ENCODE peak calls at places on chromosomes 1 and 21, in seven cellular contexts. One of them, this sample, is unnamed.

GRCh38 chr1:87129606-87130005 is 199.1 kb upstream of the LMO4 start:
- DNase-seq in GM20000: no peak
- DNase-seq in uterus: peak
- DNase-seq in body of pancreas: no peak
- DNase-seq in AG04450: no peak
- DNase-seq in fibroblast of the aortic adventitia: no peak
- DNase-seq in progenitor cell of endocrine pancreas: no peak
- DNase-seq in this sample: no peak

GRCh38 chr1:8351693-8352470 is 34.0 kb downstream of the SLC45A1 start:
- DNase-seq in GM20000: no peak
- DNase-seq in uterus: peak
- DNase-seq in fibroblast of the aortic adventitia: no peak
- DNase-seq in AG04450: no peak
- DNase-seq in body of pancreas: no peak
- DNase-seq in progenitor cell of endocrine pancreas: peak
- DNase-seq in this sample: no peak

GRCh38 chr1:76074321-76075187 is at the start of gene ST6GALNAC3:
- DNase-seq in GM20000: peak
- DNase-seq in uterus: peak
- DNase-seq in fibroblast of the aortic adventitia: peak
- DNase-seq in progenitor cell of endocrine pancreas: peak
- DNase-seq in body of pancreas: peak
- DNase-seq in AG04450: peak
- DNase-seq in this sample: peak

GRCh38 chr1:12140016-12140415 is 26.8 kb upstream of the TNFRSF1B start:
- DNase-seq in fibroblast of the aortic adventitia: no peak
- DNase-seq in AG04450: no peak
- DNase-seq in progenitor cell of endocrine pancreas: no peak
- DNase-seq in GM20000: no peak
- DNase-seq in uterus: no peak
- DNase-seq in body of pancreas: no peak
- DNase-seq in this sample: no peak

GRCh38 chr1:29126198-29126597 is 2.5 kb upstream of the TMEM200B start:
- DNase-seq in fibroblast of the aortic adventitia: no peak
- DNase-seq in AG04450: no peak
- DNase-seq in GM20000: no peak
- DNase-seq in body of pancreas: no peak
- DNase-seq in uterus: no peak
- DNase-seq in progenitor cell of endocrine pancreas: no peak
- DNase-seq in this sample: no peak

GRCh38 chr1:70840260-70840953 is 207.2 kb downstream of the PTGER3 start:
- DNase-seq in GM20000: no peak
- DNase-seq in progenitor cell of endocrine pancreas: no peak
- DNase-seq in body of pancreas: no peak
- DNase-seq in fibroblast of the aortic adventitia: peak
- DNase-seq in uterus: no peak
- DNase-seq in AG04450: no peak
- DNase-seq in this sample: no peak

GRCh38 chr1:91120421-91120820 is 98.6 kb upstream of the ZNF644 start:
- DNase-seq in GM20000: no peak
- DNase-seq in progenitor cell of endocrine pancreas: no peak
- DNase-seq in AG04450: no peak
- DNase-seq in uterus: peak
- DNase-seq in fibroblast of the aortic adventitia: no peak
- DNase-seq in body of pancreas: no peak
- DNase-seq in this sample: no peak

GRCh38 chr21:8993943-8994639 is 1527.3 kb upstream of the TPTE start:
- DNase-seq in progenitor cell of endocrine pancreas: no peak
- DNase-seq in GM20000: no peak
- DNase-seq in body of pancreas: no peak
- DNase-seq in AG04450: no peak
- DNase-seq in fibroblast of the aortic adventitia: no peak
- DNase-seq in uterus: no peak
- DNase-seq in this sample: no peak

GRCh38 chr1:102879439-102879993 is 228.8 kb downstream of the COL11A1 start:
- DNase-seq in fibroblast of the aortic adventitia: peak
- DNase-seq in GM20000: no peak
- DNase-seq in progenitor cell of endocrine pancreas: no peak
- DNase-seq in body of pancreas: no peak
- DNase-seq in AG04450: no peak
- DNase-seq in uterus: no peak
- DNase-seq in this sample: no peak

GRCh38 chr1:44926311-44926781 is 60.0 kb downstream of the EIF2B3 start:
- DNase-seq in progenitor cell of endocrine pancreas: no peak
- DNase-seq in body of pancreas: no peak
- DNase-seq in AG04450: no peak
- DNase-seq in GM20000: no peak
- DNase-seq in fibroblast of the aortic adventitia: peak
- DNase-seq in uterus: no peak
- DNase-seq in this sample: no peak

GRCh38 chr1:107058245-107059032 is 2.0 kb downstream of the PRMT6 start:
- DNase-seq in fibroblast of the aortic adventitia: no peak
- DNase-seq in GM20000: peak
- DNase-seq in AG04450: no peak
- DNase-seq in progenitor cell of endocrine pancreas: no peak
- DNase-seq in body of pancreas: no peak
- DNase-seq in uterus: no peak
- DNase-seq in this sample: peak

GRCh38 chr1:179786815-179787736 is 44.0 kb downstream of the FAM163A start:
- DNase-seq in body of pancreas: no peak
- DNase-seq in GM20000: no peak
- DNase-seq in uterus: no peak
- DNase-seq in fibroblast of the aortic adventitia: no peak
- DNase-seq in progenitor cell of endocrine pancreas: no peak
- DNase-seq in AG04450: no peak
- DNase-seq in this sample: no peak

GRCh38 chr1:115432061-115432460 is 94.0 kb upstream of the NGF start:
- DNase-seq in fibroblast of the aortic adventitia: peak
- DNase-seq in progenitor cell of endocrine pancreas: no peak
- DNase-seq in body of pancreas: no peak
- DNase-seq in GM20000: no peak
- DNase-seq in AG04450: no peak
- DNase-seq in uterus: no peak
- DNase-seq in this sample: no peak

GRCh38 chr1:20102875-20103274 is 16.5 kb downstream of the PLA2G2D start:
- DNase-seq in GM20000: no peak
- DNase-seq in fibroblast of the aortic adventitia: peak
- DNase-seq in uterus: no peak
- DNase-seq in progenitor cell of endocrine pancreas: no peak
- DNase-seq in AG04450: peak
- DNase-seq in body of pancreas: no peak
- DNase-seq in this sample: no peak

GRCh38 chr1:233547726-233548125 is 66.2 kb upstream of the KCNK1 start:
- DNase-seq in body of pancreas: no peak
- DNase-seq in fibroblast of the aortic adventitia: no peak
- DNase-seq in progenitor cell of endocrine pancreas: no peak
- DNase-seq in AG04450: no peak
- DNase-seq in uterus: no peak
- DNase-seq in GM20000: no peak
- DNase-seq in this sample: no peak

GRCh38 chr1:59062743-59063142 is 234.2 kb upstream of the FGGY start:
- DNase-seq in AG04450: peak
- DNase-seq in GM20000: no peak
- DNase-seq in progenitor cell of endocrine pancreas: no peak
- DNase-seq in body of pancreas: no peak
- DNase-seq in fibroblast of the aortic adventitia: peak
- DNase-seq in uterus: peak
- DNase-seq in this sample: no peak

GRCh38 chr1:15916417-15916816 is 59.5 kb downstream of the ZBTB17 start:
- DNase-seq in GM20000: no peak
- DNase-seq in progenitor cell of endocrine pancreas: no peak
- DNase-seq in body of pancreas: no peak
- DNase-seq in AG04450: no peak
- DNase-seq in fibroblast of the aortic adventitia: no peak
- DNase-seq in uterus: no peak
- DNase-seq in this sample: no peak

GRCh38 chr1:183896466-183897026 is 91.6 kb downstream of the RGL1 start:
- DNase-seq in GM20000: no peak
- DNase-seq in fibroblast of the aortic adventitia: no peak
- DNase-seq in progenitor cell of endocrine pancreas: no peak
- DNase-seq in body of pancreas: no peak
- DNase-seq in uterus: no peak
- DNase-seq in AG04450: no peak
- DNase-seq in this sample: no peak

GRCh38 chr1:107549152-107549810 is 408.4 kb downstream of the NTNG1 start:
- DNase-seq in AG04450: no peak
- DNase-seq in GM20000: no peak
- DNase-seq in body of pancreas: no peak
- DNase-seq in progenitor cell of endocrine pancreas: no peak
- DNase-seq in uterus: no peak
- DNase-seq in fibroblast of the aortic adventitia: no peak
- DNase-seq in this sample: no peak

GRCh38 chr1:202856034-202856433 is 32.9 kb downstream of the RABIF start:
- DNase-seq in progenitor cell of endocrine pancreas: no peak
- DNase-seq in body of pancreas: no peak
- DNase-seq in GM20000: no peak
- DNase-seq in uterus: no peak
- DNase-seq in fibroblast of the aortic adventitia: no peak
- DNase-seq in AG04450: no peak
- DNase-seq in this sample: no peak

GRCh38 chr21:44714905-44715304 is 3.5 kb upstream of the TSPEAR start:
- DNase-seq in AG04450: no peak
- DNase-seq in uterus: no peak
- DNase-seq in body of pancreas: no peak
- DNase-seq in fibroblast of the aortic adventitia: no peak
- DNase-seq in GM20000: no peak
- DNase-seq in progenitor cell of endocrine pancreas: no peak
- DNase-seq in this sample: no peak

GRCh38 chr21:46062471-46063211 is 35.3 kb upstream of the COL6A2 start:
- DNase-seq in AG04450: no peak
- DNase-seq in fibroblast of the aortic adventitia: no peak
- DNase-seq in body of pancreas: no peak
- DNase-seq in progenitor cell of endocrine pancreas: peak
- DNase-seq in GM20000: no peak
- DNase-seq in uterus: no peak
- DNase-seq in this sample: no peak

GRCh38 chr1:98398092-98398491 is 263.4 kb upstream of the SNX7 start:
- DNase-seq in body of pancreas: no peak
- DNase-seq in fibroblast of the aortic adventitia: no peak
- DNase-seq in GM20000: no peak
- DNase-seq in uterus: no peak
- DNase-seq in AG04450: no peak
- DNase-seq in progenitor cell of endocrine pancreas: no peak
- DNase-seq in this sample: no peak

GRCh38 chr1:174995916-174996315 is 3.8 kb upstream of the CACYBP start:
- DNase-seq in AG04450: no peak
- DNase-seq in body of pancreas: no peak
- DNase-seq in uterus: no peak
- DNase-seq in fibroblast of the aortic adventitia: no peak
- DNase-seq in GM20000: no peak
- DNase-seq in progenitor cell of endocrine pancreas: no peak
- DNase-seq in this sample: no peak

GRCh38 chr1:110475358-110476027 is 24.5 kb downstream of the PROK1 start:
- DNase-seq in AG04450: no peak
- DNase-seq in fibroblast of the aortic adventitia: no peak
- DNase-seq in body of pancreas: no peak
- DNase-seq in uterus: no peak
- DNase-seq in GM20000: no peak
- DNase-seq in progenitor cell of endocrine pancreas: no peak
- DNase-seq in this sample: no peak

GRCh38 chr1:208510192-208510952 is 266.2 kb upstream of the PLXNA2 start:
- DNase-seq in AG04450: no peak
- DNase-seq in uterus: no peak
- DNase-seq in progenitor cell of endocrine pancreas: no peak
- DNase-seq in body of pancreas: no peak
- DNase-seq in GM20000: no peak
- DNase-seq in fibroblast of the aortic adventitia: no peak
- DNase-seq in this sample: no peak

DNA sequence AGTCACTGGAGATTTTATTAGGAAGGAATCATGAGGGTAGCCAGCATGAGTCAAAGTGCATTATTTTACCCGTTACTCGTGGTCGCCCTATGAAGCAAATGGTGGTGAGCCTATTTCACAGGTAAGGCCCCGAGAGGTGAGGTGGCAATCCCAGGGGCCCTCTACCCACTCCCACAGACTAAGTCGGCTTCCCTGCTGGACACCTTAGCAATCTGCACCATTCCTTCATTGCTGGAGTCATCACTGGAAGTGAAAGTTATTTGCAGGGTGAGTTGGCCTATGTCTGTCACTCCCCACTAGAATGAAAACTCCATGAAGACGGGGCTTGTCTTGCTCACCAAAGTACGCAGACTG is 52.7 kb downstream of the TOMM20 start:
- DNase-seq in body of pancreas: no peak
- DNase-seq in uterus: no peak
- DNase-seq in AG04450: no peak
- DNase-seq in progenitor cell of endocrine pancreas: no peak
- DNase-seq in fibroblast of the aortic adventitia: no peak
- DNase-seq in GM20000: no peak
- DNase-seq in this sample: no peak
- TF ChIP-seq CTCF in body of pancreas: peak
- TF ChIP-seq CTCF in uterus: no peak
- TF ChIP-seq CTCF in AG04450: no peak
- TF ChIP-seq CTCF in progenitor cell of endocrine pancreas: no peak
- TF ChIP-seq CTCF in fibroblast of the aortic adventitia: peak
- TF ChIP-seq CTCF in GM20000: no peak
- TF ChIP-seq CTCF in this sample: no peak

GRCh38 chr1:212452323-212453155 is 19.8 kb downstream of the NENF start:
- DNase-seq in uterus: peak
- DNase-seq in fibroblast of the aortic adventitia: peak
- DNase-seq in GM20000: no peak
- DNase-seq in body of pancreas: no peak
- DNase-seq in progenitor cell of endocrine pancreas: no peak
- DNase-seq in AG04450: no peak
- DNase-seq in this sample: no peak
- TF ChIP-seq CTCF in uterus: no peak
- TF ChIP-seq CTCF in fibroblast of the aortic adventitia: no peak
- TF ChIP-seq CTCF in GM20000: no peak
- TF ChIP-seq CTCF in body of pancreas: no peak
- TF ChIP-seq CTCF in progenitor cell of endocrine pancreas: no peak
- TF ChIP-seq CTCF in AG04450: no peak
- TF ChIP-seq CTCF in this sample: no peak

GRCh38 chr1:24929876-24930702 is at the start of gene RUNX3:
- DNase-seq in AG04450: no peak
- DNase-seq in GM20000: peak
- DNase-seq in fibroblast of the aortic adventitia: no peak
- DNase-seq in body of pancreas: no peak
- DNase-seq in uterus: no peak
- DNase-seq in progenitor cell of endocrine pancreas: no peak
- DNase-seq in this sample: peak
- TF ChIP-seq CTCF in AG04450: no peak
- TF ChIP-seq CTCF in GM20000: peak
- TF ChIP-seq CTCF in fibroblast of the aortic adventitia: no peak
- TF ChIP-seq CTCF in body of pancreas: no peak
- TF ChIP-seq CTCF in uterus: no peak
- TF ChIP-seq CTCF in progenitor cell of endocrine pancreas: no peak
- TF ChIP-seq CTCF in this sample: peak

GRCh38 chr1:94015489-94015817 is 105.5 kb downstream of the ABCA4 start:
- DNase-seq in AG04450: no peak
- DNase-seq in progenitor cell of endocrine pancreas: no peak
- DNase-seq in body of pancreas: no peak
- DNase-seq in fibroblast of the aortic adventitia: no peak
- DNase-seq in GM20000: no peak
- DNase-seq in uterus: no peak
- DNase-seq in this sample: no peak
- TF ChIP-seq CTCF in AG04450: no peak
- TF ChIP-seq CTCF in progenitor cell of endocrine pancreas: no peak
- TF ChIP-seq CTCF in body of pancreas: no peak
- TF ChIP-seq CTCF in fibroblast of the aortic adventitia: no peak
- TF ChIP-seq CTCF in GM20000: no peak
- TF ChIP-seq CTCF in uterus: no peak
- TF ChIP-seq CTCF in this sample: no peak

This sample was measured in GM13976.